ENCODE peak calls at places on chromosome 2, in five cellular contexts. S is MCF 10A, I is GM20000, K is adrenal gland, N is GM12865. P is an unnamed sample.

GRCh38 chr2:17869128-17869527 is 9.3 kb upstream of the KCNS3 start:
- DNase-seq in S (peak), I (no peak), K (no peak), N (no peak), P (no peak)

GRCh38 chr2:150478206-150478974 is 9.1 kb downstream of the RND3 start:
- DNase-seq in S (peak), I (no peak), K (no peak), N (no peak), P (no peak)

GRCh38 chr2:9971105-9971818 is 19.8 kb downstream of the GRHL1 start:
- DNase-seq in S (peak), I (no peak), K (no peak), N (no peak), P (no peak)

GRCh38 chr2:32427672-32428622 is 71.1 kb downstream of the BIRC6 start:
- DNase-seq in S (no peak), I (no peak), K (no peak), N (no peak), P (no peak)

GRCh38 chr2:206383669-206384068 is 59.7 kb upstream of the ADAM23 start:
- DNase-seq in S (no peak), I (no peak), K (no peak), N (no peak), P (no peak)

GRCh38 chr2:74383254-74383653 is 3.1 kb upstream of the DCTN1 start:
- DNase-seq in S (peak), I (no peak), K (no peak), N (no peak), P (no peak)

GRCh38 chr2:204749319-204749718 is 204.0 kb downstream of the PARD3B start:
- DNase-seq in S (peak), I (no peak), K (no peak), N (no peak), P (no peak)

GRCh38 chr2:28134262-28134812 is 243.8 kb downstream of the BABAM2 start:
- DNase-seq in S (peak), I (no peak), K (no peak), N (no peak), P (peak)

GRCh38 chr2:37616674-37616999 is 54.8 kb downstream of the CDC42EP3 start:
- DNase-seq in S (no peak), I (no peak), K (no peak), N (no peak), P (no peak)

GRCh38 chr2:187509667-187510417 is 44.4 kb downstream of the TFPI start:
- DNase-seq in S (no peak), I (no peak), K (no peak), N (no peak), P (no peak)

GRCh38 chr2:79638943-79639342 is 126.1 kb downstream of the CTNNA2 start:
- DNase-seq in S (no peak), I (no peak), K (no peak), N (no peak), P (no peak)

GRCh38 chr2:42118759-42119569 is 50.2 kb upstream of the EML4 start:
- DNase-seq in S (no peak), I (no peak), K (no peak), N (no peak), P (no peak)

GRCh38 chr2:158211516-158211915 is 109.8 kb downstream of the UPP2 start:
- DNase-seq in S (no peak), I (no peak), K (no peak), N (no peak), P (no peak)

GRCh38 chr2:24047703-24048033 is 477 bp upstream of the WDCP start:
- DNase-seq in S (no peak), I (no peak), K (no peak), N (no peak), P (no peak)

GRCh38 chr2:191114403-191114886 is 36.3 kb downstream of the STAT4 start:
- DNase-seq in S (no peak), I (peak), K (no peak), N (peak), P (peak)

GRCh38 chr2:237904806-237905599 is 45.6 kb downstream of the RAMP1 start:
- DNase-seq in S (no peak), I (no peak), K (no peak), N (peak), P (no peak)

GRCh38 chr2:153163055-153163454 is 315.5 kb downstream of the RPRM start:
- DNase-seq in S (peak), I (peak), K (peak), N (peak), P (peak)

GRCh38 chr2:215728504-215729065 is 284.8 kb downstream of the MREG start:
- DNase-seq in S (peak), I (peak), K (no peak), N (peak), P (peak)

GRCh38 chr2:187177253-187177652 is 270.8 kb downstream of the CALCRL start:
- DNase-seq in S (no peak), I (no peak), K (no peak), N (no peak), P (no peak)

GRCh38 chr2:28619213-28620196 is 123.6 kb downstream of the PLB1 start:
- DNase-seq in S (no peak), I (no peak), K (no peak), N (no peak), P (no peak)

GRCh38 chr2:231373786-231374185 is 21.7 kb upstream of the B3GNT7 start:
- DNase-seq in S (no peak), I (no peak), K (no peak), N (no peak), P (no peak)

GRCh38 chr2:143525536-143525935 is 396.3 kb downstream of the ARHGAP15 start:
- DNase-seq in S (no peak), I (no peak), K (no peak), N (no peak), P (no peak)

GRCh38 chr2:112794131-112794733 is 9.9 kb upstream of the IL1A start:
- DNase-seq in S (peak), I (peak), K (peak), N (peak), P (peak)

GRCh38 chr2:38470115-38470514 is 93.0 kb upstream of the ATL2 start:
- DNase-seq in S (no peak), I (no peak), K (no peak), N (no peak), P (no peak)

GRCh38 chr2:212926948-212927347 is 224.5 kb downstream of the IKZF2 start:
- DNase-seq in S (no peak), I (no peak), K (no peak), N (no peak), P (no peak)

GRCh38 chr2:18749912-18750526 is 160.7 kb upstream of the NT5C1B start:
- DNase-seq in S (peak), I (peak), K (peak), N (peak), P (peak)

GRCh38 chr2:96853321-96853720 is 4.5 kb downstream of the ANKRD39 start:
- DNase-seq in S (no peak), I (no peak), K (no peak), N (no peak), P (no peak)

GRCh38 chr2:142872900-142873724 is 4.4 kb upstream of the KYNU start:
- DNase-seq in S (peak), I (no peak), K (no peak), N (no peak), P (no peak)

DNA sequence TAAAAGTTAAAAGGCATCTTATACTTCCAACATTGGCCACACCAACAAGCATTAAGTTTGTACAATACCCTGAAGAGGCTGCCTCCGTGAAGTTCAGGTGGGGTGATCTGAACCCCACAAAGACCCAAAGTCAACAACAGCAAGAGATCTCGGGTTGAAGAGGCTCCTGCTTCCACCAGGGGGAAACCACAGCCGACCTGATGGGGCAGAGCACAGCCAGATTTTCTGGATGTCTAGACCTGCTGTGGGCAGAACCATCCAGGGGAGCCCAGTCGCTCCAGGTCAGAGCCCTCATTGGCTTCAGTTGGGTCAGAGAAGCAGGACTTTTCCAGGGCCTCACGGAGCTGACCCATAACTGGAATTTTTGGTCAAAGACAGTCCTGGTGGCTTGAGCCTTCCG is 66.5 kb upstream of the ACKR3 start:
- DNase-seq in S (no peak), I (no peak), K (no peak), N (peak), P (no peak)
- TF ChIP-seq CTCF in S (peak), I (no peak), K (no peak), N (no peak), P (peak)

GRCh38 chr2:177518754-177519153 is 126.2 kb downstream of the AGPS start:
- DNase-seq in S (no peak), I (no peak), K (no peak), N (no peak), P (no peak)

GRCh38 chr2:177525351-177525750 is 132.8 kb downstream of the AGPS start:
- DNase-seq in S (no peak), I (no peak), K (no peak), N (no peak), P (no peak)

GRCh38 chr2:177528341-177528740 is 135.8 kb downstream of the AGPS start:
- DNase-seq in S (no peak), I (no peak), K (no peak), N (no peak), P (no peak)

GRCh38 chr2:177529166-177529565 is 136.6 kb downstream of the AGPS start:
- DNase-seq in S (no peak), I (no peak), K (no peak), N (no peak), P (no peak)

DNA sequence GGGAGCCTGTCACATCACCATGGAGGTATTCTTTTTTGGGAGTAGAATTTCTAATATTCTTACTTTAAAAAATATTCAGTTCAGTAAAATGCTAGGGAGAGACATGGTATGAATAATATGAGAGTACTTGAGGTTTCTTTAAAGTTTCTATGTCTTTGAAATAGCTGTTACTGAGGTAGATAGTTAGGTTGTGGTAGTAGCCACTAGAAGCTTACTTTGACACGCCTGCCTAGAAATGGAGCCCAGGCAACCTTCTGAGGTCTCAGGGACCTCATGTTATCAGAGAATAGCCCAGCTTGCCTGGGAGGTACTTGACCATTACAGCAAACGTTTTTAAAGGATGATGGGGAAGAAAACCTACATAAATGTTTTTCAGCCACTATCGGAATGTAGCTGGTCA is 131.2 kb downstream of the AGPS start:
- DNase-seq in S (no peak), I (no peak), K (no peak), N (peak), P (no peak)
- TF ChIP-seq CTCF in S (no peak), I (no peak), K (no peak), N (no peak), P (no peak)

DNA sequence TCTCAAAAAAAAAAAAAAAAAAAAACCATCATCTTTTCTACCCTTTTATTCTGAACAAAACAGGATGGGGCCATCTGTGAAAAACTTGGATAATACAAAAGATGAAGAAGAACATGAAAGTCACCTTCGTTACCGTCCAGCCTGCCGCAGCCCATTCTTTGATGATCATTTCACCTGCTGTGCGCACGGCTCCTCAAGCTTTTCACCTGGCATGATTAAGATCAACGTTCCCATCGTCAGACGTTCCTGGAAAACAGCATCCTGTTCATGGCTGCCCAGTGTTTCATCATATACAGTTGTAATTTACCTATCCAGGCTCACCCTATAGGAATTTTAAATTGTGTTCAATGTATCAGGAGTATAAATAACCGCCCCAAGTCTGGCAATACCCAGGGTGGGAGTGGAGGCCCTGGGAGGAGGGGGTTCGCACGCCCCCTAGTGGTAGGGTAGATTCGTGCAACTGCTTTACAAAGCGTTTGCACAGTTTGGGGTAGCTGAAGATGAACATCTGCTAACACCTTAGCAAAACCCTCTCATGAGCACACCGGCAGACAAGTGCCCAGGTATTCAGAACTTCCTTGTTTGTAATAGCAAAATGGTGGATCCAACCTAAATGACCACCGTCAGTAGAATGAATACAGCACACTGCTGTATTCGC is 49.0 kb upstream of the GLI2 start:
- DNase-seq in S (no peak), I (no peak), K (no peak), N (no peak), P (no peak)
- TF ChIP-seq CTCF in S (peak), I (no peak), K (no peak), N (peak), P (peak)

GRCh38 chr2:102592601-102593000 is 26.8 kb upstream of the SLC9A2 start:
- DNase-seq in S (peak), I (no peak), K (no peak), N (peak), P (no peak)
- TF ChIP-seq CTCF in S (peak), I (no peak), K (no peak), N (peak), P (peak)

GRCh38 chr2:91477731-91478672 is 2786.5 kb downstream of the RPIA start:
- DNase-seq in S (no peak), I (no peak), K (peak), N (no peak), P (peak)
- TF ChIP-seq CTCF in S (no peak), I (no peak), K (no peak), N (no peak), P (no peak)

GRCh38 chr2:177691177-177691576 is 298.6 kb downstream of the AGPS start:
- DNase-seq in S (no peak), I (no peak), K (no peak), N (no peak), P (no peak)
- TF ChIP-seq CTCF in S (no peak), I (no peak), K (no peak), N (no peak), P (no peak)

GRCh38 chr2:175676813-175677212 is 325.3 kb downstream of the LNPK start:
- DNase-seq in S (no peak), I (no peak), K (no peak), N (no peak), P (no peak)
- TF ChIP-seq CTCF in S (no peak), I (no peak), K (no peak), N (no peak), P (no peak)

GRCh38 chr2:222577341-222577740 is 78.6 kb downstream of the FARSB start:
- DNase-seq in S (no peak), I (no peak), K (no peak), N (no peak), P (no peak)

DNA sequence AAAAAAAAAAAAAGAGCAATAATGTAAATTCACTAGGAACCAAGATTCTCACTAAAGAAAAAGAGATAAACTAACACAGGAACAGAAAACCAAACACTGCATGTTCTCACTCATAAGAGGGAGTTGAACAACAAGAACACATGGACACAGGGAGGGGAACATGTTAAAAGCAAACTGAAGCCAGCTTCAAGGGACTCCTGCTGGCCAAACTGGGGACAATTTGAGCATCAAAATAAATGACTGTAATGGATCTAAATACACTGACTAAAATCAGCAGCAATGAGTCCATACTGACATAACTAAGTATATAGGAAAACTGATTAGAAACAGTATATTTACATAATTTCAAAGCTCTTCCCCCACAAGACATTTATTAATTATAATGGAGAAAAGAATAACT is 73.0 kb downstream of the FARSB start:
- DNase-seq in S (no peak), I (no peak), K (no peak), N (peak), P (no peak)
- TF ChIP-seq CTCF in S (no peak), I (no peak), K (peak), N (no peak), P (no peak)

DNA sequence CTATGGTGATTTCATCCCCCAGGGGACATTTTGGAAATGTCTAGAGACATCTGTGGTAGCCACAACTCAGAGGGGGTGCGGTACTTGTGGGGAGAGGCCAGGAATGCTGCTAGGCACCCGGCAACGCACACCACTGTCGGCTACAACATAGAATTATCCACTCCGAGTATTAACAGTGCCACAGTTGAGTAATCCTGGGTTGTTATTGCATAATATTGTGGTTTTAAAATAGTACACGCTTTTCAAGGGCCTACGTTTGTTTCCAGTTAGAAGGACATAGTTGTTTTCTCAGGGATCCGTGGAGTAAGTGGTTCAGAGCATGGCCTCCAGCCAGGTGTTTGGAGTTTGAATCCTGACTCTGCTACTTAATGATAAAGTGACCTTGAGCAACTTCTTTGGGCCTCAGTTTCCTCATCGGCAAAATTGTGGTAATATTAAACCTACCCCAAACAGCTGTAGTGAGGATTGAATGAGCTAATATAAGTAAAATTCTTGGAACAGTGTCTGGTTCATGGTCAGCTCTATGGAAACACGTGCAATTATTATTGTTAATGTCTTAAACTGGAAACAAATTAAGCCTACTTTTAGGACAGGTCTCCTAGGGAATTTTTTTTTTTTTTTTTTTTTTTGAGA is 24.5 kb downstream of the CYP27A1 start:
- DNase-seq in S (peak), I (no peak), K (peak), N (peak), P (peak)
- TF ChIP-seq CTCF in S (no peak), I (no peak), K (no peak), N (no peak), P (no peak)

GRCh38 chr2:100667801-100668200 is 105.0 kb downstream of the PDCL3 start:
- DNase-seq in S (no peak), I (no peak), K (no peak), N (no peak), P (no peak)

GRCh38 chr2:100666996-100667395 is 104.2 kb downstream of the PDCL3 start:
- DNase-seq in S (no peak), I (no peak), K (no peak), N (no peak), P (no peak)

GRCh38 chr2:100673691-100674485 is 111.1 kb downstream of the PDCL3 start:
- DNase-seq in S (no peak), I (no peak), K (no peak), N (no peak), P (no peak)

GRCh38 chr2:100673115-100673514 is 110.3 kb downstream of the PDCL3 start:
- DNase-seq in S (no peak), I (no peak), K (no peak), N (no peak), P (no peak)

DNA sequence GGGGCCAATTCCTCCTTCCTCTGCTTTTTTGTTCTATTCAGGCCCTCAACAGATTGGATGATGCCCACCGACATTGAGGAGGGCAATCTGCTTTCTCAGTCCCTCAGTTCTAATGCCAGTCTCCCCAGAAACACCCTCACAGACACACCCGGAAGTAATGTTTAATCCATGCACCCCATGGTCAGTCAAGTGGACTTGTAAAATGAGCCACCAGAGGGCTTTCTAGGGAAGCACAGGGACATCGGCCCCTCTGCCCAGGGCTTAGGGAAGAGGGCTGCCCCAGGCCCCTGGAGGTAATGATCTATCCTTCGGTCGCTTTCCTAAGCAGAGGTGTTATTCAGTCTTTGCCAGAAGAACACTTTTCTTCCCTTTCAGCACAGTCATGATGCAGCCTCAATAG is 107.4 kb downstream of the PDCL3 start:
- DNase-seq in S (no peak), I (no peak), K (no peak), N (no peak), P (no peak)
- TF ChIP-seq CTCF in S (no peak), I (no peak), K (no peak), N (no peak), P (no peak)

P was measured in GM10248.